ENCODE peak calls at places on chromosomes 7 and 10, in five cellular contexts. Q is activated CD4-positive, alpha-beta T cell treated with anti-CD3 and anti-CD28 coated beads, Interleukin-2, amount 50 U/mL, for 4 hours; S is HCT116; R is HFF-Myc; H is cardiac fibroblast. A is an unnamed sample.

GRCh38 chr10:84552478-84552877 is 224.1 kb downstream of the CCSER2 start:
- DNase-seq in Q (no peak), S (no peak), R (no peak), H (no peak), A (no peak)

GRCh38 chr10:61272781-61273180 is 180.4 kb downstream of the TMEM26 start:
- DNase-seq in H (no peak), S (no peak), Q (no peak), R (no peak), A (no peak)

GRCh38 chr7:140176811-140177702 is at the start of gene KDM7A:
- DNase-seq in S (peak), Q (peak), R (no peak), H (peak), A (peak)

GRCh38 chr7:141754939-141755338 is 9.0 kb upstream of the TAS2R3 start:
- DNase-seq in S (no peak), H (peak), Q (no peak), R (no peak), A (no peak)

GRCh38 chr7:105690286-105690915 is 109.1 kb upstream of the EFCAB10 start:
- DNase-seq in H (no peak), R (no peak), S (no peak), Q (no peak), A (no peak)

GRCh38 chr10:124066744-124067714 is 26.4 kb downstream of the CHST15 start:
- DNase-seq in S (no peak), Q (no peak), H (no peak), R (no peak), A (no peak)

GRCh38 chr10:110642980-110643655 is 1.0 kb upstream of the RBM20 start:
- DNase-seq in Q (no peak), H (no peak), R (no peak), S (no peak), A (no peak)

GRCh38 chr10:110107430-110107829 is 99.6 kb downstream of the ADD3 start:
- DNase-seq in Q (no peak), R (no peak), S (no peak), H (no peak), A (no peak)

GRCh38 chr7:66353547-66353946 is 148.4 kb downstream of the TPST1 start:
- DNase-seq in Q (no peak), H (peak), R (no peak), S (no peak), A (no peak)

GRCh38 chr10:58892039-58892665 is 284.3 kb upstream of the PHYHIPL start:
- DNase-seq in S (no peak), H (peak), Q (no peak), R (no peak), A (no peak)

GRCh38 chr10:27038168-27038567 is 62.1 kb downstream of the ANKRD26 start:
- DNase-seq in Q (no peak), S (no peak), H (no peak), R (no peak), A (no peak)

GRCh38 chr7:127252380-127252718 is 392 bp downstream of the GRM8 start:
- DNase-seq in R (no peak), Q (no peak), S (no peak), H (no peak), A (no peak)

GRCh38 chr10:50347394-50347802 is 96.1 kb upstream of the ASAH2 start:
- DNase-seq in H (peak), R (no peak), Q (no peak), S (no peak), A (no peak)

GRCh38 chr10:73857446-73857845 is 16.9 kb downstream of the CAMK2G start:
- DNase-seq in H (no peak), R (no peak), S (no peak), Q (no peak), A (peak)

GRCh38 chr10:63421591-63421990 is 44.2 kb downstream of the JMJD1C start:
- DNase-seq in H (no peak), Q (no peak), S (no peak), R (no peak), A (no peak)

GRCh38 chr10:132562177-132562915 is 24.8 kb downstream of the INPP5A start:
- DNase-seq in Q (no peak), R (no peak), S (no peak), H (no peak), A (no peak)

GRCh38 chr10:118405933-118406332 is 63.8 kb upstream of the FAM204A start:
- DNase-seq in R (no peak), Q (no peak), S (no peak), H (no peak), A (no peak)

GRCh38 chr10:86419101-86419500 is 52.5 kb upstream of the GRID1 start:
- DNase-seq in H (no peak), S (no peak), R (no peak), Q (no peak), A (no peak)

GRCh38 chr7:117572826-117573620 is 93.2 kb downstream of the CFTR start:
- DNase-seq in S (no peak), R (no peak), Q (no peak), H (no peak), A (no peak)

GRCh38 chr7:129066290-129067131 is 11.6 kb upstream of the TNPO3 start:
- DNase-seq in S (no peak), Q (no peak), H (peak), R (peak), A (no peak)